ENCODE peak calls at places on chromosome 17, in ten cellular contexts. R is A673, X is tibial artery, E is AG09309, F is prostate gland, M is heart left ventricle, L is mucosa of descending colon, S is brain microvascular endothelial cell, P is BE2C, H is AG04450. J is an unnamed sample.

GRCh38 chr17:78844301-78845005 is 3.8 kb upstream of the USP36 start:
- DNase-seq in R (no peak), X (no peak), E (no peak), F (no peak), M (no peak), L (no peak), S (peak), P (no peak), H (no peak), J (no peak)

GRCh38 chr17:49548506-49549310 is 27.0 kb upstream of the NXPH3 start:
- DNase-seq in R (no peak), X (no peak), E (no peak), F (no peak), M (no peak), L (no peak), S (peak), P (peak), H (no peak), J (peak)

GRCh38 chr17:32693135-32693897 is 183.6 kb downstream of the MYO1D start:
- DNase-seq in R (no peak), X (no peak), E (no peak), F (no peak), M (no peak), L (no peak), S (no peak), P (no peak), H (no peak), J (no peak)

GRCh38 chr17:76986318-76986717 is 118.1 kb downstream of the MGAT5B start:
- DNase-seq in R (no peak), X (no peak), E (no peak), F (no peak), M (no peak), L (peak), S (no peak), P (peak), H (no peak), J (no peak)

GRCh38 chr17:49972486-49973270 is 3.7 kb downstream of the DLX4 start:
- DNase-seq in R (no peak), X (no peak), E (no peak), F (no peak), M (no peak), L (no peak), S (no peak), P (no peak), H (no peak), J (no peak)

GRCh38 chr17:35907691-35908090 is 22.9 kb downstream of the RDM1 start:
- DNase-seq in R (no peak), X (no peak), E (no peak), F (no peak), M (no peak), L (no peak), S (no peak), P (no peak), H (no peak), J (peak)

GRCh38 chr17:149897-150575 is 12.7 kb downstream of the SCGB1C2 start:
- DNase-seq in R (no peak), X (peak), E (no peak), F (no peak), M (peak), L (peak), S (no peak), P (no peak), H (no peak), J (no peak)

GRCh38 chr17:4796550-4796915 is 569 bp downstream of the PSMB6 start:
- DNase-seq in R (peak), X (no peak), E (no peak), F (no peak), M (no peak), L (no peak), S (peak), P (peak), H (no peak), J (peak)

GRCh38 chr17:48016112-48016511 is 21.5 kb downstream of the COPZ2 start:
- DNase-seq in R (no peak), X (no peak), E (no peak), F (no peak), M (peak), L (no peak), S (peak), P (peak), H (no peak), J (peak)

GRCh38 chr17:32519769-32520701 is 33.2 kb downstream of the CDK5R1 start:
- DNase-seq in R (no peak), X (peak), E (no peak), F (no peak), M (peak), L (no peak), S (no peak), P (no peak), H (no peak), J (no peak)

GRCh38 chr17:28760987-28761562 is 17.3 kb downstream of the TRAF4 start:
- DNase-seq in R (peak), X (peak), E (peak), F (peak), M (peak), L (peak), S (peak), P (no peak), H (no peak), J (peak)

GRCh38 chr17:45160505-45161287 is 979 bp upstream of the HEXIM2 start:
- DNase-seq in R (peak), X (peak), E (no peak), F (peak), M (peak), L (peak), S (peak), P (peak), H (no peak), J (peak)

GRCh38 chr17:57415737-57416354 is 159.5 kb downstream of the MSI2 start:
- DNase-seq in R (peak), X (no peak), E (no peak), F (no peak), M (no peak), L (no peak), S (no peak), P (no peak), H (no peak), J (no peak)

GRCh38 chr17:44217738-44218343 is 1.6 kb downstream of the UBTF start:
- DNase-seq in R (no peak), X (no peak), E (no peak), F (no peak), M (no peak), L (peak), S (no peak), P (no peak), H (no peak), J (no peak)

GRCh38 chr17:56290486-56291118 is 137.3 kb downstream of the ANKFN1 start:
- DNase-seq in R (no peak), X (no peak), E (no peak), F (no peak), M (no peak), L (no peak), S (no peak), P (no peak), H (no peak), J (no peak)

GRCh38 chr17:57553991-57554825 is 190.9 kb downstream of the CCDC182 start:
- DNase-seq in R (peak), X (no peak), E (no peak), F (no peak), M (no peak), L (no peak), S (no peak), P (no peak), H (no peak), J (peak)

GRCh38 chr17:3845361-3845753 is 689 bp downstream of the NCBP3 start:
- DNase-seq in R (no peak), X (no peak), E (no peak), F (no peak), M (no peak), L (no peak), S (no peak), P (no peak), H (no peak), J (peak)

GRCh38 chr17:64345691-64346376 is 44.8 kb downstream of the PECAM1 start:
- DNase-seq in R (no peak), X (peak), E (no peak), F (no peak), M (peak), L (no peak), S (no peak), P (no peak), H (no peak), J (no peak)

GRCh38 chr17:50469671-50470305 is 1.1 kb upstream of the CHAD start:
- DNase-seq in R (no peak), X (no peak), E (no peak), F (no peak), M (no peak), L (peak), S (no peak), P (no peak), H (no peak), J (no peak)

GRCh38 chr17:1398900-1399299 is 1.1 kb downstream of the YWHAE start:
- DNase-seq in R (peak), X (no peak), E (no peak), F (peak), M (no peak), L (no peak), S (no peak), P (no peak), H (no peak), J (no peak)

GRCh38 chr17:75684249-75684648 is 17.1 kb downstream of the SAP30BP start:
- DNase-seq in R (no peak), X (no peak), E (no peak), F (no peak), M (no peak), L (no peak), S (peak), P (no peak), H (no peak), J (no peak)

GRCh38 chr17:49951362-49952080 is 17.5 kb upstream of the DLX4 start:
- DNase-seq in R (no peak), X (no peak), E (no peak), F (no peak), M (no peak), L (no peak), S (no peak), P (no peak), H (no peak), J (no peak)

GRCh38 chr17:47789611-47790520 is 31.7 kb downstream of the OSBPL7 start:
- DNase-seq in R (peak), X (no peak), E (no peak), F (no peak), M (peak), L (peak), S (peak), P (peak), H (no peak), J (peak)

GRCh38 chr17:44310612-44311376 is 2.4 kb downstream of the RUNDC3A start:
- DNase-seq in R (no peak), X (no peak), E (no peak), F (no peak), M (no peak), L (no peak), S (no peak), P (peak), H (no peak), J (no peak)

GRCh38 chr17:75689441-75689873 is 22.3 kb downstream of the SAP30BP start:
- DNase-seq in R (no peak), X (no peak), E (no peak), F (no peak), M (no peak), L (no peak), S (no peak), P (no peak), H (no peak), J (no peak)

GRCh38 chr17:34254651-34255380 is at the start of gene CCL2:
- DNase-seq in R (peak), X (peak), E (no peak), F (peak), M (peak), L (no peak), S (peak), P (peak), H (peak), J (peak)

DNA sequence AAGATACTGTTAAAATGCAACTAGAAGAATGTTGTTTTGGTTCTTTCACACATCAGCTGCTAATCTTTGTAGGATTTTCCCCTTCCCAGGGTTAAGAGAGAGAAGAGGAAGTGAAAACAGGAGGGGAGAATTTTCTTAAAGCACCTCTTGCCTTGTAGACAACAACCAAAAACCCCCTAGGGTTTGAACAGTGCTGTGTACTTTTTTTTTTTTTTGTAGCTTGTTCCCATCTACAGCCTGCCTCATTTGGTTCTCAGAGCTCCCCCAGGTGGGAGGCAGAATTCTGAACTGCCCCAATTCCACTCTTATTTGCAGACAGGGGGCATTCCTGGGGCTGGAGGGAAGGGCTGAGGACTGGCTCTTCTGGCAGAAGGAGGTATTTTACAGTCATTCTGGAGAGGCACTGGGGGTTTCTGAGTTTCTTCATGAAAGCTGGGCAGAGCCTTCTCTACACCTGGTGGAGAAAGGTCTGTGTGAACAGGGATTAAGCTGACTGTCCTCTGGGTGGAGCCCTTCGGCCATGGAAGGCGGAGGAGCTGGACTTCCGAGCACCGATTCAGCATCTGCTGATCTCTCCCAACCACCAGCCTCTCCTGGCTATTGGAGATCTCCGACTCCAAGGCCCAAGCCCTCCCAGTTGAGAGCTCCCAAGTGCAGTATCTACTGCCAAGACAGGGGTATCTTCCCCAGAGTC is 32.2 kb downstream of the SMARCE1 start:
- DNase-seq in R (no peak), X (no peak), E (no peak), F (peak), M (no peak), L (no peak), S (peak), P (peak), H (no peak), J (peak)
- TF ChIP-seq CTCF in R (no peak), X (no peak), E (peak), F (peak), M (peak), L (no peak), S (peak), P (peak), H (peak), J (peak)

DNA sequence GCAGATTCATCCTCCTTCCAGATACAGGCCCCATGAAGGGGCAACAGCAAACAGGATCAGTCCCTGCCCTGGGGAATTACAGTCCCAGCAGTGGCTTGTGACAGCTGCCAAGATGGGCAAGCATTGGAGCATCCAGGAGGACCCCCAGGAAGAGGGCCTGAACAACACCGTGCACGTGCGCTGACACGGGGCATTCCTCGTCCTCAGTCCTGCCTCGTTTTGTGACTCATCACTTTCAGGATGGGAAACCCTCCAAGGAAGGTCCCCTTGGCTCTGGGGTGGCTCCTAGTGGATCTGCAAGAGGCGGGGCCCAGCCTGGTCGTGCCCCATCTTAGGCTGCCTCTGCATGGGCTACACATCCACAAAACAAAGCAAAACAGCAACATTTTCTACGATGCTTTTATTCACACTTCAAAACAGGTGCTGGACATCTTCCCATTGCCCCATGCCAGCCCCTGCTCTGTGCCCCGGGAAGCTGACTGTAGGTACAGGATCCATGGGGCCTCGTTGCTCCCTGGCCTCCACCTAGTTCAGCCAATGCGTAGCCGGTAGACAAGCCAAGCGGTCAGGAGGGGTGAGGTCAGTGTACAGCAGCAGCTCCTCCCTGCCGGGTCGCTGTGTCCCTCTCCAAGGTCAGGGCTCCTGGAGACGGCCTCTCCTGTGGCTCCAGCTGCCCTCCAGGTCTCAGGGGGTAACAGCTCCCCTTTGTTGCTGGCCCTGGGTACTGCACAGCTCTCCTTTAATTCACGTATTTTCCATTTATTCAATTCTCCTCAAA is 32.3 kb downstream of the ACTG1 start:
- DNase-seq in R (peak), X (peak), E (no peak), F (no peak), M (peak), L (no peak), S (no peak), P (no peak), H (no peak), J (peak)
- H3K4me3 ChIP-seq in R (peak), X (no peak), E (no peak), F (no peak), M (no peak), L (no peak), S (no peak), P (no peak), H (no peak), J (no peak)

GRCh38 chr17:7897773-7898172 is 9.2 kb downstream of the CHD3 start:
- DNase-seq in R (peak), X (no peak), E (no peak), F (no peak), M (no peak), L (no peak), S (peak), P (no peak), H (no peak), J (peak)
- TF ChIP-seq CTCF in R (peak), X (peak), E (peak), F (peak), M (peak), L (no peak), S (peak), P (peak), H (peak), J (peak)

GRCh38 chr17:7440823-7441174 is 1.5 kb downstream of the FGF11 start:
- DNase-seq in R (no peak), X (no peak), E (no peak), F (no peak), M (peak), L (no peak), S (no peak), P (peak), H (no peak), J (no peak)

GRCh38 chr17:7442142-7442541 is 2.7 kb upstream of the CHRNB1 start:
- DNase-seq in R (no peak), X (no peak), E (no peak), F (no peak), M (peak), L (no peak), S (no peak), P (no peak), H (no peak), J (no peak)

GRCh38 chr17:7439462-7440112 is at the start of gene FGF11:
- DNase-seq in R (no peak), X (no peak), E (no peak), F (no peak), M (peak), L (no peak), S (no peak), P (no peak), H (no peak), J (no peak)

GRCh38 chr17:7440113-7440822 is 956 bp downstream of the FGF11 start:
- DNase-seq in R (peak), X (no peak), E (no peak), F (peak), M (peak), L (peak), S (no peak), P (peak), H (no peak), J (peak)

DNA sequence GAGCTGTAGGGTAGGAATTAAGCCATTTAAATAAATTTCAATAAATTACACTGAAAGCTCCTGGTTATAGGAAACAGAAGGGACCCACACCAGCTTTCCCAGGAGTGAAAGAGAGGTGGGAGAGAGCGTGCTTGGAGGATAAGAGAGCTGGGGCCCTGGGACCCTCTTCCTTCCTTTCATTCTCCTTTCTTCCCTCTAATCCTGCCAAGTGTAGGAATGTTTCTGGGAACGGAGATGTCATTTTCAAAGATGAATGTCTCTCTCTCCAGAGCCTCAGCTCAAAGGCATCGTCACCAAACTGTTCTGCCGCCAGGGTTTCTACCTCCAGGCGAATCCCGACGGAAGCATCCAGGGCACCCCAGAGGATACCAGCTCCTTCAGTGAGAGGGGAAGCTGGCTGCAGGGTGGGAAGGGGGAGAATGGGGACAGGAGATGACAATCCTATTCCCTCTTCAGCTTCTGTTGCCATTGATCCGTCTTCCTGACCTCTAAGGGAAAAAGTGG is 1.9 kb downstream of the FGF11 start:
- DNase-seq in R (peak), X (no peak), E (no peak), F (no peak), M (peak), L (no peak), S (no peak), P (no peak), H (no peak), J (no peak)
- H3K4me3 ChIP-seq in R (peak), X (no peak), E (no peak), F (no peak), M (no peak), L (no peak), S (no peak), P (peak), H (no peak), J (no peak)

DNA sequence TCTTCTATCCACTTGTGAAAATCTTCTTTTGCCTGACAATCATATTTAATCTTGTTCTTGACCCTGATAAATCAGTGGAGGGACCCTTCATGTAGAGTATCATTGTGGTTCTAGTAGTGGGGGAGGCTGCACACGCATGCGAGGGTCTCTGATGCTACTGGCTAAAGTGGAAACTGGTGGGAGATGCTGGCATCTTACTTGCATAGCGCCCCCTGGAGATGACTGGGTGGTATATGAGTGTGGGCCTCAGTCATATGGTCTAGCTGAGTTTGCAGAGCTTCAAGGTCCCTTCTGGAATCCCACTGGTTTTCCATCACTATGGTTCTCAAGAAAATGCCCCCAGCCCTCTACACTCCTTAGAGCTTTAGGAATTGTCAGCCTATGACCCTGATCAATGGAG is 236.4 kb upstream of the AXIN2 start:
- DNase-seq in R (peak), X (no peak), E (no peak), F (no peak), M (no peak), L (no peak), S (no peak), P (peak), H (no peak), J (peak)
- TF ChIP-seq CTCF in R (peak), X (no peak), E (no peak), F (no peak), M (no peak), L (no peak), S (peak), P (peak), H (peak), J (peak)

GRCh38 chr17:17628388-17629008 is 37.0 kb upstream of the PEMT start:
- DNase-seq in R (no peak), X (no peak), E (no peak), F (no peak), M (no peak), L (peak), S (no peak), P (no peak), H (no peak), J (no peak)
- H3K4me3 ChIP-seq in R (no peak), X (no peak), E (peak), F (no peak), M (no peak), L (no peak), S (no peak), P (no peak), H (no peak), J (peak)